ENCODE peak calls at places on chromosomes 3 and 15, in five cellular contexts. A, G, D, J and Y are unnamed samples.

GRCh38 chr3:73379465-73379864 is 245.3 kb downstream of the PDZRN3 start:
- DNase-seq in A (no peak), G (no peak), J (no peak), D (peak), Y (no peak)

GRCh38 chr15:40243126-40243810 is 4.4 kb downstream of the PAK6 start:
- DNase-seq in G (no peak), D (no peak), J (no peak), A (no peak), Y (no peak)

GRCh38 chr15:55782901-55783300 is 39.9 kb upstream of the PRTG start:
- DNase-seq in G (no peak), A (no peak), J (no peak), D (no peak), Y (no peak)

GRCh38 chr3:129892857-129893615 is 475 bp downstream of the TMCC1 start:
- DNase-seq in D (peak), J (peak), G (peak), A (peak), Y (peak)

GRCh38 chr3:131277836-131278497 is 103.6 kb upstream of the NUDT16 start:
- DNase-seq in D (no peak), G (no peak), J (no peak), A (no peak), Y (no peak)

GRCh38 chr3:25540187-25540765 is 112.2 kb downstream of the RARB start:
- DNase-seq in G (no peak), J (no peak), D (no peak), A (no peak), Y (no peak)

GRCh38 chr3:20047940-20048339 is 7.7 kb downstream of the KAT2B start:
- DNase-seq in J (no peak), G (no peak), D (no peak), A (no peak), Y (no peak)

GRCh38 chr3:38611866-38612265 is 37.6 kb downstream of the SCN5A start:
- DNase-seq in A (no peak), G (no peak), J (no peak), D (no peak), Y (no peak)

GRCh38 chr3:85846940-85847339 is 888.2 kb downstream of the CADM2 start:
- DNase-seq in D (no peak), A (no peak), G (no peak), J (no peak), Y (no peak)

GRCh38 chr15:41291065-41291631 is 41.2 kb downstream of the OIP5 start:
- DNase-seq in A (no peak), J (no peak), D (no peak), G (no peak), Y (no peak)

DNA sequence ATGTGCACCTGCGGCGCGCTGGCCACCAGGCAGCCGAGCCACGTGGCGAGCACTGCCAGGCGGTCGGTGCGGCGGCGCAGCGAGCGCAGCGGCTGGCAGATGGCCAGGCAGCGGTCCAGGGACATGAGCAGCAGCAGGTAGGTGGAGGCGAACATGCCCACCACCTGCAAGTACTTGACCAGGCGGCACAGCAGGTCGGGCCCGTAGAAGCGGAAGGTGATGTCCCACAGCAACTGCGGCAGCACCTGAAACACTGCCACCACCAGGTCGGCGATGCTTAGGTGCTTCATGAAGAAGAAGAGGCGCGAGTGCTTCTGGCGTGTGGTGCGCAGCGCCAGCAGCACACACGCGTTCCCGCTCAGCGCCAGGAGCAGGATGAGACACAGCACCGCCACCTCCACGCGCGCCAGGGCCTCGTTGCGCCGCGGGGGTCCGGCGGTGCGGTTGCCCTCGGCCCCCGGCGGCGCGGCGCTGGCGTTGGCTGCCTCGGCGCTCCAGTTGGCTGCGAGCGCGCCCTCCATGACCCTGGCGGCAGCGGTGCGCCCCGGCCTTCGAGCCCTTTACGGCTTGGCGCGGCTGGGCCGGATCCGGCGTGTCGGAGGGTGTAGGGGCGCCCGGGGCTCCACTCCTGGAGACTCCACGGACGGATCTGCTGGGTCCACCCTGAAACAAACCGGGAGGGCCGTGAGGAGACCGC is 1.6 kb downstream of the OXTR start:
- DNase-seq in D (no peak), J (no peak), G (no peak), A (peak), Y (peak)
- TF ChIP-seq CTCF in D (no peak), J (no peak), G (peak), A (peak), Y (peak)

GRCh38 chr3:179046497-179047353 is 24.9 kb downstream of the ZMAT3 start:
- DNase-seq in J (no peak), D (no peak), A (no peak), G (no peak), Y (no peak)
- TF ChIP-seq CTCF in J (no peak), D (peak), A (no peak), G (no peak), Y (no peak)

GRCh38 chr15:25787381-25787780 is 75.7 kb downstream of the ATP10A start:
- DNase-seq in D (peak), J (no peak), G (no peak), A (no peak), Y (no peak)
- TF ChIP-seq CTCF in D (no peak), J (no peak), G (no peak), A (no peak), Y (no peak)

GRCh38 chr3:10021856-10022775 is 4.1 kb upstream of the FANCD2 start:
- DNase-seq in A (no peak), G (no peak), J (no peak), D (no peak), Y (no peak)

GRCh38 chr3:10026084-10026890 is at the start of gene FANCD2:
- DNase-seq in J (peak), D (peak), G (peak), A (peak), Y (peak)

GRCh38 chr3:10023587-10024310 is 2.5 kb upstream of the FANCD2 start:
- DNase-seq in A (no peak), D (peak), G (no peak), J (no peak), Y (no peak)

GRCh38 chr3:10025205-10026083 is 793 bp upstream of the FANCD2 start:
- DNase-seq in D (no peak), A (no peak), J (no peak), G (no peak), Y (no peak)
- TF ChIP-seq CTCF in D (no peak), A (no peak), J (no peak), G (no peak), Y (no peak)

DNA sequence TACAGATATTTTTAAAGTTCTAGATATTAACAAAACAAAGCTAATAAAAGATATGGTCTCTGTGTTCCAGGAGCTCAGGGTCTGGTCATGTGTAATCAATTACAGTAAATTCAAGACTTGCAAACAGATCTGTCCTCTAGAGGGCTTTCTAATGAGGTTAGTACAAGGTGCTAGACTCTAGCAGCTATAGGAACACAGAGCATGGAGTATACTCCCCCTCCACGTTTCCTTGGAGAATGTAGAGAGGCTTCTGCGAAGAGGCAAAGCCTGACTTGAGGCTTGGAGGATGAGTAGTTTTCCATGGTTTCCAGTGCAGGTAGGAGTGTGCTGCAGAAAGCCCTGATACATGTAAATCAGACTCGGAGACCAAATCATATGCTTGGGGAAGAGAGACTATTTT is 32.7 kb upstream of the DLG1 start:
- DNase-seq in G (no peak), D (peak), A (peak), J (no peak), Y (no peak)
- TF ChIP-seq CTCF in G (peak), D (peak), A (peak), J (no peak), Y (no peak)

GRCh38 chr3:184314700-184315505 is 497 bp downstream of the EIF4G1 start:
- DNase-seq in G (peak), J (peak), A (peak), D (peak), Y (peak)

GRCh38 chr3:184315506-184315867 is 1.1 kb downstream of the EIF4G1 start:
- DNase-seq in D (no peak), G (no peak), J (no peak), A (no peak), Y (no peak)

GRCh38 chr3:184315871-184316661 is 1.7 kb downstream of the EIF4G1 start:
- DNase-seq in J (no peak), D (no peak), G (no peak), A (no peak), Y (no peak)

GRCh38 chr3:184316792-184317191 is 2.4 kb downstream of the EIF4G1 start:
- DNase-seq in D (peak), J (no peak), G (no peak), A (no peak), Y (no peak)

GRCh38 chr3:184317201-184317600 is 2.8 kb downstream of the EIF4G1 start:
- DNase-seq in J (no peak), A (no peak), G (no peak), D (no peak), Y (no peak)
- TF ChIP-seq CTCF in J (no peak), A (no peak), G (no peak), D (no peak), Y (no peak)

DNA sequence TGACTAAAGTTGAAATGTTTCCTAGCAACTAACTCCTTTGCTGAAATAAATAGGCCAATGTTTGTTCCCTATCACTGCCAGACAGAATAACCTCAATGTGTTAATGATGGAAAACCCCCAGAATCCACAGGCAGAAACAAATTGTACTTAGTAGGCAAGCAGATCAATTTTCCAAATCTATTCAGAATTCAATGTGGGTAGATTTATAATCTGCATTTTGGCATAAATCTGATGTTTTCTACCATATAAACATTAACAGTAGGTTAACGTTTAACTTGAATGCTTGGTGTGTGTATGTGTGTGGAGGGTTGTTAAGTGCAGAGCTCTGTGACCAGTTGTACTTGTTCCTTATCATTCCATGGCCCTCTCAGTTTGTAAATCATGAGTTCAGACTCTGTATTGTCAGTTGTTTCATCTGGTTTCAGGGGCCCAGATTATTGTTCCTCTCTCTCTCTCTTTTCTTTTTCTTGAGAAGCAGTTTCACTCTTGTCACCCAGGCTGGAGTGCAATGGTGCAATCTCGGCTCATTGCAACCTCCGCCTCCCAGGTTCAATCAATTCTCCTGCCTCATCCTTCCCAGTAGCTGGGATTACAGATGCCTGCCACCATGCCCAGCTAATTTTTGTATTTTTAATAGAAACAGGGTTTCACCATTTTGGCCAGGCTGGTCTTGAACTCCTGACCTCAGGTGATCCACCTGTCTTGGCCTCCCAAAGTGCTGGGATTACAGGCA is 32.8 kb downstream of the PLSCR1 start:
- DNase-seq in A (no peak), G (no peak), J (no peak), D (no peak), Y (no peak)
- TF ChIP-seq CTCF in A (no peak), G (no peak), J (no peak), D (no peak), Y (no peak)

GRCh38 chr3:51891242-51892039 is 11.7 kb downstream of the IQCF1 start:
- DNase-seq in D (no peak), G (no peak), A (no peak), J (no peak), Y (no peak)

GRCh38 chr3:51897391-51897790 is 5.8 kb downstream of the IQCF1 start:
- DNase-seq in D (no peak), A (no peak), G (no peak), J (no peak), Y (no peak)

GRCh38 chr3:51896607-51897305 is 6.4 kb downstream of the IQCF1 start:
- DNase-seq in D (no peak), G (no peak), A (no peak), J (no peak), Y (no peak)

DNA sequence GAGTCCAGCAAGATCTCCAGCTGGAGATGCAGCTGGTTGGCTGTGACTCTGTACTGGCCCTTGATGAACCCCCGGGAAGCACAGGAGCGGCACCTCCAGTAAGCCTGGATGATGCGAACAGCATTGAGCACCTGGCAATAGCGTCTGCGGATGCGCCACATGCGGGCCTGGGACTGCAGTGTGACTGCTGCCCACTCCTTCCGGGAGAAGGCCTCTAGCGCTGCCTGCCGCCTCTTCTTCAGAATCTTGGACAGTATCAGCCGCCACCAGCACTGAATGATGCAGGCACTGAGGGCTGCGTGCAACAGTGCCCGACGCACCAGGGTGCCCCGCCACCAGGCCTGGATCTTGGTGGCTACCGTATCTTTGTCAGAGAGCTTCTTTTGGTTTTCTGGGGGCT is 8.2 kb downstream of the IQCF1 start:
- DNase-seq in D (no peak), A (no peak), G (no peak), J (no peak), Y (no peak)
- TF ChIP-seq CTCF in D (no peak), A (no peak), G (no peak), J (no peak), Y (no peak)

DNA sequence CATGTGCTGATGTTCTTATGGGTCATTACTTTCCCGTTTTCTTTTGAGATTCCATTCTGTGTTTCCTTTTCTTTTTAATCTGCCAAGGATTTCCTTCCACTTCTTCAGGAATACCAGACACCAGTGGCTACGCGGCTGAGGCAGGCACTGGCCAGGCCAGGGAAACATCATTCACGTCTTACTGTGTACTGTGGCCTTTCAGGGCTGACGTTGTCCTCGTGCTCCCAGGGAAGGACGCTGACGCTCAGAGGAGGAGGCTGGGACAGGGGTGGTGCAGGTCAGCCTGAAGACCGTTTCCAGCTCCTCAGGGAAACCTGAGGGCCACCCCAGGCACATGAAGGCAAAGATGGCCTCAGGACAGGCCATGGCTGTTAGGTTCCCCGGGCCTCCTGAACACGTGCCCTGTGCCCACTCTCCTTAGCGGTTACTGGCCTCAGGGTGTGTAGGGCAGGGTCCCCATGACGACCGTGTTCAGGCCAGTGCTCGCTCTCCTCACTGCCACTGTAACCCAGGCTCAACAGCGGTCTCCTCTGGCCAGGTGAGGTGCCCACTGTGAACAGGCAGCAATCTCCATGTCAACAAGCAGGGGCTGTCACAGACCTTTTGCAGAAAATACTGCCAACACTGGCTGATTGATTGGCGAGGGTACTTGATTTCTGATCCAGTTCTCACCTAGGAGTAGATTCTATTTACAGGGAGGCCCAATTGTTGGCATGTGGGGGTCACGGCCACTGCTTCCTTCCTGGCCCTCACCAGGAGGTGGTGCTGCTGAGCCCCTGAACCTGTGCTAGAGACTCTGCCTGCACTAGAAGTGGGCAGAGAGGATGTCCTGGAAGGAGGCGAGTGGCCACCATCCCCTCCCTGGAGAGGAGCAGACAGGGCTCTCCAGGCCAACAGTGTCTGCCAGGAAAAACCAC is 169.5 kb downstream of the ATP10A start:
- DNase-seq in A (peak), J (no peak), G (peak), D (peak), Y (peak)
- TF ChIP-seq CTCF in A (peak), J (peak), G (peak), D (peak), Y (peak)

GRCh38 chr3:52019352-52020080 is 23.8 kb upstream of the RPL29 start:
- DNase-seq in A (no peak), J (peak), D (no peak), G (peak), Y (no peak)
- TF ChIP-seq CTCF in A (no peak), J (no peak), D (no peak), G (no peak), Y (no peak)